ENCODE peak calls at places on chromosome 20, in six cellular contexts. Z is activated T-helper 1 cell treated with Interleukin-2 at 50 U/mL for 16 hours; Q is GM13976; W is SK-MEL-5; U is stimulated activated CD8-positive, alpha-beta memory T cell treated with anti-CD3 and anti-CD28 coated beads, Interleukin-7, amount 100 ng/mL, for 48 hours; O is activated CD8-positive, alpha-beta T cell treated with anti-CD3 and anti-CD28 coated beads for 36 hours. G is an unnamed sample.

GRCh38 chr20:53917145-53918009 is 153.0 kb downstream of the BCAS1 start:
- DNase-seq in O (no peak), Q (peak), U (no peak), Z (no peak), W (peak), G (no peak)

GRCh38 chr20:39669659-39670058 is 707.5 kb downstream of the DHX35 start:
- DNase-seq in W (no peak), Z (no peak), U (no peak), O (no peak), Q (no peak), G (no peak)

GRCh38 chr20:63023836-63024571 is 17.2 kb upstream of the BHLHE23 start:
- DNase-seq in Z (no peak), Q (no peak), U (no peak), O (no peak), W (no peak), G (no peak)

GRCh38 chr20:34798871-34799270 is 26.6 kb downstream of the NCOA6 start:
- DNase-seq in O (no peak), Q (no peak), W (no peak), U (no peak), Z (no peak), G (no peak)

GRCh38 chr20:37976862-37977261 is 56.4 kb downstream of the TTI1 start:
- DNase-seq in O (no peak), U (no peak), Q (peak), Z (no peak), W (no peak), G (no peak)

GRCh38 chr20:62123450-62124118 is 1.3 kb downstream of the LSM14B start:
- DNase-seq in O (no peak), U (no peak), W (no peak), Z (no peak), Q (no peak), G (no peak)

GRCh38 chr20:59010321-59010994 is 3.4 kb upstream of the CTSZ start:
- DNase-seq in Q (no peak), W (peak), O (no peak), U (no peak), Z (no peak), G (no peak)

GRCh38 chr20:49964964-49965780 is 17.6 kb upstream of the SNAI1 start:
- DNase-seq in W (peak), Z (no peak), O (peak), Q (peak), U (no peak), G (no peak)

GRCh38 chr20:3067139-3068009 is 4.0 kb upstream of the OXT start:
- DNase-seq in Q (no peak), U (no peak), W (no peak), Z (no peak), O (no peak), G (no peak)

GRCh38 chr20:62710886-62711702 is 2.5 kb downstream of the NTSR1 start:
- DNase-seq in U (no peak), W (no peak), O (peak), Q (no peak), Z (no peak), G (no peak)

GRCh38 chr20:63552481-63553249 is 1.3 kb upstream of the FNDC11 start:
- DNase-seq in W (no peak), Z (peak), U (no peak), O (peak), Q (no peak), G (no peak)